ENCODE peak calls at places on chromosomes 3 and 15, in ten cellular contexts. F is Caco-2, P is lower lobe of right lung, C is B cell, A is neural crest cell, E is AG10803, S is ovary, B is WTC11, L is PC-9, O is omental fat pad. D is an unnamed sample.

GRCh38 chr15:92619380-92620101 is 36.0 kb downstream of the FAM174B start:
- DNase-seq in A (no peak), C (no peak), P (no peak), S (peak; percentile 68), E (peak; percentile 76), O (no peak), F (no peak), L (no peak), B (no peak), D (no peak)

GRCh38 chr3:5219216-5219615 is 31.7 kb downstream of the EDEM1 start:
- DNase-seq in L (no peak), B (peak; percentile 19), A (no peak), P (no peak), E (no peak), C (no peak), S (no peak), O (no peak), F (no peak), D (no peak)

GRCh38 chr3:15325228-15325627 is 7.2 kb downstream of the SH3BP5 start:
- DNase-seq in E (peak; percentile 76), B (peak; percentile 24), P (no peak), L (peak; percentile 77), C (no peak), O (peak; percentile 34), F (peak; percentile 69), A (no peak), S (peak; percentile 61), D (no peak)

GRCh38 chr3:61530355-61530754 is 31.0 kb upstream of the PTPRG start:
- DNase-seq in E (peak; percentile 14), P (no peak), O (no peak), C (peak; percentile 4), B (no peak), S (no peak), L (peak; percentile 10), A (no peak), F (peak; percentile 56), D (no peak)

GRCh38 chr15:89912674-89913396 is at the start of gene ARPIN:
- DNase-seq in A (peak; percentile 59), F (peak; percentile 77), L (peak; percentile 49), P (peak; percentile 73), S (peak; percentile 53), C (peak; percentile 36), B (peak; percentile 72), E (peak; percentile 48), O (no peak), D (peak; percentile 78)

GRCh38 chr3:16885948-16886683 is 1.4 kb downstream of the PLCL2 start:
- DNase-seq in A (no peak), E (no peak), P (no peak), B (no peak), C (no peak), O (no peak), L (no peak), F (no peak), S (no peak), D (no peak)

GRCh38 chr15:29560896-29561295 is 261.4 kb downstream of the TJP1 start:
- DNase-seq in C (no peak), B (no peak), O (no peak), P (no peak), E (no peak), F (no peak), S (no peak), A (no peak), L (no peak), D (no peak)

GRCh38 chr3:187616307-187616939 is 53.8 kb downstream of the SST start:
- DNase-seq in L (peak; percentile 16), E (peak; percentile 75), C (peak; percentile 60), O (no peak), P (peak; percentile 53), F (peak; percentile 71), S (no peak), B (peak; percentile 62), A (peak; percentile 43), D (peak; percentile 66)

GRCh38 chr15:81268881-81269601 is 54.9 kb downstream of the STARD5 start:
- DNase-seq in F (no peak), O (no peak), P (no peak), E (no peak), L (no peak), B (no peak), A (no peak), C (no peak), S (no peak), D (no peak)

GRCh38 chr3:4303187-4304123 is at the start of gene SETMAR:
- DNase-seq in O (peak; percentile 77), A (peak; percentile 81), S (peak; percentile 92), P (peak; percentile 92), C (peak; percentile 89), L (peak; percentile 76), E (peak; percentile 83), B (peak; percentile 88), F (peak; percentile 89), D (peak; percentile 91)

DNA sequence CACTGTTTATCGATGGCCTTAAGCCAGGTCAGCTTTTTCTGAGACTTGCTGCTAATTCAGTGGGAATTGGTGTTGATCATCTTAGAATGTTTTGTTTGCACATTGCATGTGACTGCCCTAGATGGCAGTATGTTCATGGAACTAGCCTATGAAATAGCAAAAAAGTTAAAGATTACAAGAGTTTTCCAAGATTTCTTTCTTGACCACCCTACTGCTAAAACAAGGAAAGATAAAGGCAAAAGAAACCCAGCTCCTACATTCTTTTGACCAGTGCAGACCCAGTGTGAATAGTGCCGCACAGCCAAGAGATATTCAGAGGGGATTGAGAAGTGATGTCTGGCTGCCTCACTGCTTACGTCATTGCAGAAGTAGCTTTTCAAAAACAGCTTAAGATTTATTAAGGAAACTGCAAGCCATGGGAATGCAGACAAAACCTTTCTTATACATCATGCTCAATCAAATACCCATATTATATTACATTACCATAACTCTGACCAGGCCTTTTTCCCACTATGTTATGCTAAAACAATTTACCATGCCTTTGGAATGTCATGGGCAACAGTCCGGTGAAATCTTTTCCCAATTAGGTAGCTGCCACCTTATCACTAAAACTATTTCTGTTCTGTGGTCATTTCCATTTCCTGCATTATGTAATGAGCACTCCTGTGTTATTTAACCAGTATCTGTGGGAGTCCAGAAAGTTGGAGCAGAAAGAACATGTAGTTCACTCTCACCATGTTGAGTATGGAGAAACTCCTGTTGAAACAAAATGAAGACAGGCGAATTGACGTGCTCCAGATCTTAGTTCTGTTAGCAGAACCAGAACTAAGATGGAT is 6.0 kb downstream of the PHLDB2 start:
- DNase-seq in F (no peak), L (peak; percentile 27), B (no peak), E (peak; percentile 88), A (no peak), S (no peak), C (no peak), O (no peak), P (no peak), D (no peak)
- TF ChIP-seq CTCF in F (peak; percentile 27), L (peak; percentile 47), B (no peak), E (peak; percentile 58), A (no peak), S (no peak), C (no peak), O (no peak), P (no peak), D (no peak)

DNA sequence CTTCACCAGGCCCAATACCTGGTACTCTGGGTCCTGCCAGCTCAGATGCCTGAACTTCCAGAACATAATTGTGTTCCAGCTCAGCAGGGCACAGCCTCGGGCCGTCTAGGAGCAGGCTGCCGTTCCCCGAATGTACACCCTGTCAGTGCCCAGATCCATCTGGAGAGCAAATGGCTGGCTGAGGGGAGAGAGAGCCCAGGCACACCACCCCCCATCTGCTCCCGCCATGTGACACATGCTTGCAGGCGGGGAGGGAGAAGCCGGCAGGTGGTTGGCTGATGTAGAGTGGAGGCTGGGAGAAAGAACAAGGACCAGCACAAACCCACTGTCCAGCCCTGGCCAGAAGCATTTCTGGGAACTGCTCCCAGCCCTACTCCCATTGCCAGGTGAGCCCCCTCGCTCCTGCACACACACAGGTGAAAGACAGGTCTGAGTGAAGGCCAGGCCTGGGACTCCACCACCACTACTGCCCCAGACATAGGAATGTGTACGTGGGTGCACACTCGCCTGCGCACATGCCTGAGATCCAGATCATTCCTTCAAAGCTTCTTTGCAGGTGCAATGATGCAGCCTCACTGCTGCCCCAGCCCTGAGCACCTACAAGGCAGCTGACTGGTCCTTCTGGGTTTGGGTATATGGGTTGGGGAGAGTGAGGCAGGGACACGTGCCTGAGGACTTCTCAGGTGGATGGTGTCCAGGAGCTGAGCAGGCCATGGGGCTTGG is 53.5 kb downstream of the SEMA5B start:
- DNase-seq in S (no peak), F (no peak), B (no peak), O (no peak), E (no peak), L (no peak), A (no peak), C (no peak), P (no peak), D (peak; percentile 75)
- TF ChIP-seq CTCF in S (no peak), F (no peak), B (no peak), O (no peak), E (no peak), L (no peak), A (no peak), C (no peak), P (no peak), D (no peak)

GRCh38 chr15:59616390-59616789 is 4.8 kb downstream of the GCNT3 start:
- DNase-seq in C (no peak), E (no peak), O (no peak), P (no peak), A (no peak), S (no peak), F (peak; percentile 33), B (no peak), L (peak; percentile 4), D (no peak)

DNA sequence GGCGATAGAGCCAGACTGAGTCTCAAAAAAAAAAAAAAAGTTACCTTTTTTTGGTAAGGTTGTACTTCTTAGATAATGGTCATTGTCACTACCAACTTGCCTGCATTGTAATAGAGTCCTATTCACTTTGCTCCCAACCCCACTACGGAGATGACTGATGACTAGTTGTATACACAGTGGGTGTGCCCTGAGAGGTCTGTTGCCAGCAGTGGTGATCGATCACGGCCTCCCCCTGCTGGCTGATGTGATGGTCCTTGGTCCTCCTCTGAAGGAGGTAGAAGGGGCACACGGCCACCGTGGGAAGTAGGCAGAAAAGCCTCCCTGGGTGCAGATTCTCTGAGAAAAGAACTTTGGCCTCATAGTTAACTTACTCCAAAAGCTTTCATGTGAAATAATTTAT is 10.7 kb downstream of the GCNT3 start:
- DNase-seq in P (peak; percentile 47), A (peak; percentile 37), L (peak; percentile 45), E (no peak), F (peak; percentile 70), S (no peak), B (peak; percentile 69), C (peak; percentile 61), O (no peak), D (peak; percentile 65)
- TF ChIP-seq CTCF in P (no peak), A (peak; percentile 62), L (peak; percentile 69), E (peak; percentile 24), F (peak; percentile 26), S (no peak), B (no peak), C (peak; percentile 28), O (no peak), D (peak; percentile 35)

DNA sequence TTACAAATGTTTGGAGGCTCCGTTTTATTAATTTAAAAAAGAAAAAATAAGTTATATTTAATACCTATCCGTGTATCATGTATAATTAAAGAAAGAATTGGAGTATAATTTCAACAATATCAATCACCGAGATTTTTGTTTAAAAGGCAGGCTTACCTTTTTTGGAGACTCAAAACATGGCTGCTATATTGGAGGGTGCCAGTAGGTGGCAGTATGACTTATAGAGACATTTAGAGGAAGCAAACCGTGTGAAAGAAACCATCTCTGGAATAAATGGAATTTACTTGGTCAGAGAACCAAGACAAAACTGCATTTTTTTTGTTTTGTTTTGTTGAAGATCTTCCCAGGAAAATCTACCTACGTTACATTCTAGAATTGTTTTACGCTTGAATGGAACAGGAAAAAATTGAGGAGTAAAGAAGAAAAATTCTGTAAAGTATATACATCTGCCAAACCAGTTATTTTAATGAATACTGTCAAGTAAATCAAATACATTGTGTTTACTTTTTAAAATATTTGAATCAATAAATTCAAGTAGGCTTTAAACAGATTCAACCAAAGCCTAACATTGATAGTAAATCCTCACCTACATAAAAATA is 802.6 kb upstream of the ALCAM start:
- DNase-seq in F (peak; percentile 59), C (peak; percentile 57), A (peak; percentile 31), P (no peak), L (peak; percentile 41), O (peak; percentile 48), B (peak; percentile 73), S (peak; percentile 45), E (peak; percentile 56), D (peak; percentile 62)
- TF ChIP-seq CTCF in F (peak; percentile 48), C (peak; percentile 77), A (peak; percentile 68), P (peak; percentile 80), L (peak; percentile 96), O (no peak), B (peak; percentile 64), S (peak; percentile 46), E (peak; percentile 76), D (peak; percentile 86)